ENCODE peak calls at places on chromosome 19, in five cellular contexts. H, D, Y, S and X are unnamed samples.

GRCh38 chr19:41219924-41220567 is 1.0 kb downstream of the AXL start:
- DNase-seq in H (no peak), D (no peak), Y (peak), S (no peak), X (no peak)

GRCh38 chr19:52451241-52451640 is 2.1 kb upstream of the ZNF578 start:
- DNase-seq in H (no peak), D (no peak), Y (no peak), S (no peak), X (no peak)

GRCh38 chr19:28956421-28956820 is 256.5 kb downstream of the UQCRFS1 start:
- DNase-seq in H (no peak), D (no peak), Y (no peak), S (no peak), X (no peak)

GRCh38 chr19:20840371-20840770 is 64.3 kb downstream of the ZNF66 start:
- DNase-seq in H (no peak), D (no peak), Y (no peak), S (no peak), X (no peak)

GRCh38 chr19:6481541-6482342 is at the start of gene DENND1C:
- DNase-seq in H (peak), D (peak), Y (no peak), S (no peak), X (no peak)

GRCh38 chr19:20926796-20927195 is 3.7 kb downstream of the ZNF85 start:
- DNase-seq in H (no peak), D (no peak), Y (no peak), S (no peak), X (no peak)

GRCh38 chr19:42178791-42179500 is 38.5 kb downstream of the DEDD2 start:
- DNase-seq in H (no peak), D (peak), Y (no peak), S (no peak), X (no peak)

GRCh38 chr19:41882568-41883462 is at the start of gene ARHGEF1:
- DNase-seq in H (no peak), D (peak), Y (peak), S (no peak), X (peak)

GRCh38 chr19:3801412-3802096 is 15.4 kb upstream of the MATK start:
- DNase-seq in H (no peak), D (peak), Y (peak), S (no peak), X (no peak)

GRCh38 chr19:35436477-35437141 is 11.4 kb upstream of the FFAR2 start:
- DNase-seq in H (no peak), D (peak), Y (peak), S (no peak), X (no peak)

GRCh38 chr19:14413765-14414171 is 5.4 kb downstream of the DDX39A start:
- DNase-seq in H (no peak), D (peak), Y (peak), S (no peak), X (no peak)

GRCh38 chr19:36060430-36060829 is 5.7 kb downstream of the WDR62 start:
- DNase-seq in H (peak), D (peak), Y (peak), S (peak), X (no peak)

GRCh38 chr19:49335784-49336481 is 727 bp downstream of the CD37 start:
- DNase-seq in H (no peak), D (peak), Y (no peak), S (no peak), X (no peak)

GRCh38 chr19:43504426-43505185 is at the start of gene PHLDB3:
- DNase-seq in H (no peak), D (no peak), Y (peak), S (no peak), X (peak)

GRCh38 chr19:39696418-39696817 is 7.9 kb upstream of the LGALS14 start:
- DNase-seq in H (no peak), D (no peak), Y (no peak), S (no peak), X (no peak)

GRCh38 chr19:3162418-3163229 is 15.9 kb upstream of the S1PR4 start:
- DNase-seq in H (no peak), D (no peak), Y (no peak), S (no peak), X (no peak)

GRCh38 chr19:14346279-14346678 is 35.0 kb upstream of the ADGRE5 start:
- DNase-seq in H (no peak), D (no peak), Y (no peak), S (no peak), X (no peak)

GRCh38 chr19:5106361-5106760 is 137.4 kb downstream of the KDM4B start:
- DNase-seq in H (no peak), D (no peak), Y (no peak), S (no peak), X (no peak)

GRCh38 chr19:54011507-54012211 is 20.2 kb downstream of the CACNG6 start:
- DNase-seq in H (no peak), D (no peak), Y (no peak), S (no peak), X (no peak)

GRCh38 chr19:14091885-14092462 is 1.4 kb upstream of the SAMD1 start:
- DNase-seq in H (no peak), D (peak), Y (no peak), S (no peak), X (no peak)

GRCh38 chr19:12777217-12778019 is 2.1 kb upstream of the HOOK2 start:
- DNase-seq in H (no peak), D (peak), Y (peak), S (no peak), X (peak)

GRCh38 chr19:29129148-29129547 is 83.8 kb downstream of the UQCRFS1 start:
- DNase-seq in H (no peak), D (no peak), Y (no peak), S (no peak), X (no peak)

GRCh38 chr19:1317274-1317673 is 31.6 kb downstream of the EFNA2 start:
- DNase-seq in H (no peak), D (no peak), Y (no peak), S (no peak), X (no peak)

GRCh38 chr19:13162749-13163608 is 12.8 kb downstream of the IER2 start:
- DNase-seq in H (peak), D (peak), Y (peak), S (peak), X (peak)

GRCh38 chr19:52871466-52871865 is 14.0 kb upstream of the ZNF468 start:
- DNase-seq in H (no peak), D (no peak), Y (no peak), S (no peak), X (no peak)

GRCh38 chr19:39199025-39199424 is 2.3 kb downstream of the NCCRP1 start:
- DNase-seq in H (peak), D (no peak), Y (no peak), S (peak), X (no peak)

GRCh38 chr19:55258476-55258827 is 365 bp downstream of the PPP6R1 start:
- DNase-seq in H (no peak), D (peak), Y (no peak), S (no peak), X (no peak)

GRCh38 chr19:28823338-28823961 is 389.5 kb downstream of the UQCRFS1 start:
- DNase-seq in H (no peak), D (no peak), Y (no peak), S (no peak), X (no peak)

GRCh38 chr19:15436012-15436825 is 13.5 kb downstream of the WIZ start:
- DNase-seq in H (no peak), D (no peak), Y (no peak), S (no peak), X (no peak)

GRCh38 chr19:518292-519231 is 11.3 kb downstream of the TPGS1 start:
- DNase-seq in H (no peak), D (no peak), Y (no peak), S (no peak), X (peak)

GRCh38 chr19:47049307-47049700 is 880 bp upstream of the TMEM160 start:
- DNase-seq in H (no peak), D (no peak), Y (no peak), S (no peak), X (no peak)

GRCh38 chr19:45890877-45891276 is 4.9 kb upstream of the IRF2BP1 start:
- DNase-seq in H (no peak), D (no peak), Y (no peak), S (no peak), X (no peak)

GRCh38 chr19:3618144-3618810 is 8.3 kb downstream of the CACTIN start:
- DNase-seq in H (no peak), D (peak), Y (peak), S (peak), X (peak)

GRCh38 chr19:47419037-47419783 is at the start of gene MEIS3:
- DNase-seq in H (no peak), D (no peak), Y (no peak), S (no peak), X (peak)

GRCh38 chr19:6803036-6803404 is 30.5 kb downstream of the VAV1 start:
- DNase-seq in H (no peak), D (no peak), Y (no peak), S (no peak), X (no peak)

GRCh38 chr19:5903054-5903501 is 512 bp downstream of the NDUFA11 start:
- DNase-seq in H (no peak), D (no peak), Y (no peak), S (no peak), X (no peak)

GRCh38 chr19:2095338-2095938 is 688 bp downstream of the MOB3A start:
- DNase-seq in H (no peak), D (no peak), Y (no peak), S (no peak), X (no peak)

GRCh38 chr19:40623403-40624239 is 22.5 kb downstream of the LTBP4 start:
- DNase-seq in H (no peak), D (no peak), Y (no peak), S (no peak), X (peak)

GRCh38 chr19:17719730-17720486 is 628 bp downstream of the MAP1S start:
- DNase-seq in H (no peak), D (no peak), Y (no peak), S (no peak), X (peak)

GRCh38 chr19:17720487-17720839 is 1.2 kb downstream of the MAP1S start:
- DNase-seq in H (peak), D (no peak), Y (no peak), S (no peak), X (no peak)

GRCh38 chr19:17718467-17718987 is 753 bp upstream of the MAP1S start:
- DNase-seq in H (no peak), D (no peak), Y (no peak), S (no peak), X (no peak)

GRCh38 chr19:17718988-17719711 is at the start of gene MAP1S:
- DNase-seq in H (no peak), D (peak), Y (peak), S (no peak), X (peak)

DNA sequence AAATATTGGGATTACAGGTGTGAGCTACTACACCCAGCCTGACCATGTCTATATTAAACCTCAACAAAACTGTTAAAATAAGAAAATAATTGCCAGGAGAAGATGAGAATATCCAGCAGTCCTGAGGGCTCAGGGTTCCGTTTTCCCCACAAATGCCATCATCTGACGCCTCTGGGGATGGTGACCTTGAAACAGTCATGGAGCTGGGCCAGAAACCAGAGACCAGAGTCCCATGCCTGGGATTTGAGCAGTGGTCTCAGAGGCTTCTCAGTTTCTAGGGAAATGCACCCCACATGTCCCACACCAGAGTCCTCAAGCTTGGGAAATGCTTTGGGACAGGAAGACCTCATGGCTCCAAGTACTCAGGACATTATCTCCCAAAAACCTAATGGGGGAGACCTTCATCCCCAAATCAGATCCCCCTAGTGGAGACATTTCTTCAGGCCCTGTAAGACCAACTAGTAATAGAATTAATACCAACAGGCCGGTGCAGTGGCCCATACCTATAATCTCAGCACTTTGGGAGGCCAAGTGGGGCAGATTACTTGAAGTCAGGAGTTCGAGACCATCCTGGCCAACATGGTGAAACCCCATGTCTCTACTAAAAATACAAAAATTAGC is 2.9 kb upstream of the MAP1S start:
- DNase-seq in H (no peak), D (no peak), Y (no peak), S (no peak), X (no peak)
- TF ChIP-seq CTCF in H (no peak), D (no peak), Y (no peak), S (peak), X (peak)

GRCh38 chr19:50720921-50721291 is 1.3 kb upstream of the SHANK1 start:
- DNase-seq in H (no peak), D (no peak), Y (no peak), S (no peak), X (no peak)
- TF ChIP-seq CTCF in H (no peak), D (no peak), Y (no peak), S (peak), X (no peak)

GRCh38 chr19:11141937-11142527 is 13.6 kb downstream of the SPC24 start:
- DNase-seq in H (no peak), D (no peak), Y (no peak), S (no peak), X (no peak)
- TF ChIP-seq CTCF in H (no peak), D (no peak), Y (no peak), S (no peak), X (no peak)

DNA sequence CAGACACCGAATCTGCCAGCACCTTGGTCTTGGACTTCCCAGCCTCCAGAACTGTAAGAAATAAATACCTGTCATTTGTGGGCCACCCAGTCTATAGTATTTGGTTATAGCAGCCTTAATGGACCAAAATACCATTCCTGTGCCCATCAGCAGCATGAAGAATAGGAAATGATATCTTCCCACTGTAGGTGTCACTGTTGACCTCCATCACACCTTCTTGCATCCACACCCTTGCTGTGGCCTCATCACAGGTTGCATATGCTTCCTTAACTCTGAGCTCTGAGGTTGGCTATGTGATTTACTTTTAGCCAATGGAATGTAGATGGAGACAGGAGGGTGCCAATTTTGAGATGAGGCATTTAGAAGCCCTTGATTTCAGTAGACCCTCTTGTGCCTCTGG is 242.0 kb upstream of the TSHZ3 start:
- DNase-seq in H (no peak), D (no peak), Y (no peak), S (no peak), X (no peak)
- TF ChIP-seq CTCF in H (no peak), D (no peak), Y (no peak), S (no peak), X (no peak)

GRCh38 chr19:44779150-44779549 is 1.5 kb downstream of the CBLC start:
- DNase-seq in H (no peak), D (no peak), Y (no peak), S (no peak), X (no peak)

GRCh38 chr19:44774614-44775013 is 3.1 kb upstream of the CBLC start:
- DNase-seq in H (no peak), D (no peak), Y (no peak), S (no peak), X (no peak)

GRCh38 chr19:44775676-44776240 is 1.9 kb upstream of the CBLC start:
- DNase-seq in H (no peak), D (no peak), Y (no peak), S (no peak), X (no peak)

GRCh38 chr19:44776402-44777096 is 1.1 kb upstream of the CBLC start:
- DNase-seq in H (no peak), D (no peak), Y (no peak), S (no peak), X (peak)

DNA sequence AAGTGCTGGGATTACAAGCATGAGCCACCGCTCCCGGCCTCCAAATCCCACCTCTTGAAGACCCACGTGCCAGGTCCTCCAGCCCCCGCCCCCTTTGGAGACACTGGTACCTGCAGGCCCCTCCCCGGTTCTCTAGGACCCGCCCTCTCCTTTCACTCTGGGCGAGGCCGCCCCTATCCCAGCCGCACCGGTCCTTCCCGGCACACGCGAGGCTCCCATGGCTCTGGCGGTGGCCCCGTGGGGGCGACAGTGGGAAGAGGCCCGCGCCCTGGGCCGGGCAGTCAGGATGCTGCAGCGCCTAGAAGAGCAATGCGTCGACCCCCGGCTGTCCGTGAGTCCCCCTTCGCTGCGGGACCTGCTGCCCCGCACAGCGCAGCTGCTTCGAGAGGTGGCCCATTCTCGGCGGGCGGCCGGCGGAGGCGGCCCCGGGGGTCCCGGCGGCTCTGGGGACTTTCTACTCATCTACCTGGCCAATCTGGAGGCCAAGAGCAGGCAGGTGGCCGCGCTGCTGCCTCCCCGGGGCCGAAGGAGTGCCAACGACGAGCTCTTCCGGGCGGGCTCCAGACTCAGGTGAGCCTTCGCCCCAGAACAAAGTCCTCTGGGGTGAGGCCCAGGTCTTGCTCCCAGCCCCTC is at the start of gene CBLC:
- DNase-seq in H (no peak), D (peak), Y (no peak), S (no peak), X (peak)
- TF ChIP-seq CTCF in H (no peak), D (no peak), Y (no peak), S (no peak), X (no peak)

GRCh38 chr19:33811246-33811645 is 14.6 kb downstream of the KCTD15 start:
- DNase-seq in H (peak), D (no peak), Y (no peak), S (no peak), X (no peak)

GRCh38 chr19:33813391-33814101 is 16.9 kb downstream of the KCTD15 start:
- DNase-seq in H (peak), D (no peak), Y (no peak), S (no peak), X (no peak)

GRCh38 chr19:33812388-33813330 is 16.0 kb downstream of the KCTD15 start:
- DNase-seq in H (peak), D (no peak), Y (no peak), S (no peak), X (no peak)

GRCh38 chr19:33810821-33811220 is 14.2 kb downstream of the KCTD15 start:
- DNase-seq in H (no peak), D (no peak), Y (no peak), S (no peak), X (no peak)

DNA sequence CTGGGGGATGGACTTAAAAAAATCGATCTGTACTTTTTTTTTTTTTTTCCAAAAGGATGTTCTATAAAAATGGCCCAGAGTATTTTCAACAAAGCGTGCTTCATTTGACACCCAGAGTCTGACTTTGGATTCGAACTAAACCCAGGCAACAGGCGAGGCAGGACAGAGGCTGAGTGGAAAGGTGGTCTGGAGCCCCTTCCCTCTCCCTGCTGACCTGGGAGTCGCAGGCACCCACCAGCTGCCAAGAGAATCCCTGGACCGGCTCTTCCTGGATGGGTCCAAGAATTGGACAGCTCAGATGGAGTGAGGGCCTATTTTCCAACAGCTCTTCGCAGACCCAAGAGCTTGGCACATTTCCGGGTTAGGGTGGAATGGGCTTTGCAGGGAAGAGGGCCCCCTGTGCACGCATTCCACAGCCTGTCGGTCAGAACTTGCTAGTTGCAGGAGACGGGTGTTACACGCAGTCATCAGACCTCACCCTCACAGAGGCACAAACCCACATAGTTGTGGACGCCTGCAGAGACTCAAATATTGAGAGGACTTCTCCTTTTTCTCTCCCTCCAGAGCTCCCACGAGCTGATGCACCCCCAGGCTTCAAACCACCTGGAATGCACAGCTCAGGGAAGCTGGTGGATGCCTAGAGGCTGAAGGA is 15.2 kb downstream of the KCTD15 start:
- DNase-seq in H (peak), D (no peak), Y (no peak), S (no peak), X (no peak)
- TF ChIP-seq CTCF in H (no peak), D (no peak), Y (no peak), S (no peak), X (no peak)

GRCh38 chr19:50383307-50383851 is 768 bp upstream of the POLD1 start:
- DNase-seq in H (no peak), D (no peak), Y (no peak), S (no peak), X (no peak)
- TF ChIP-seq CTCF in H (no peak), D (no peak), Y (no peak), S (no peak), X (no peak)